ENCODE peak calls at places on chromosome 22, in five cellular contexts. S is heart left ventricle, A is lower leg skin, X is stomach, N is esophagus muscularis mucosa. J is an unnamed sample.

GRCh38 chr22:37472418-37473006 is 13.7 kb downstream of the MFNG start:
- DNase-seq in S (no peak), A (no peak), X (peak), N (no peak), J (no peak)

GRCh38 chr22:37075046-37075445 is 23.5 kb downstream of the KCTD17 start:
- DNase-seq in S (no peak), A (no peak), X (no peak), N (no peak), J (no peak)

GRCh38 chr22:17782158-17782557 is 7.9 kb upstream of the BID start:
- DNase-seq in S (no peak), A (no peak), X (no peak), N (no peak), J (no peak)

GRCh38 chr22:49585695-49586243 is 241.9 kb downstream of the BRD1 start:
- DNase-seq in S (no peak), A (no peak), X (no peak), N (no peak), J (no peak)

GRCh38 chr22:49749227-49749626 is 78.4 kb downstream of the BRD1 start:
- DNase-seq in S (no peak), A (no peak), X (no peak), N (peak), J (no peak)

GRCh38 chr22:28822930-28823481 is 22.6 kb upstream of the XBP1 start:
- DNase-seq in S (no peak), A (no peak), X (peak), N (no peak), J (no peak)

GRCh38 chr22:38202437-38203089 is 769 bp downstream of the MAFF start:
- DNase-seq in S (peak), A (peak), X (peak), N (no peak), J (peak)

GRCh38 chr22:38754247-38755154 is 1.3 kb downstream of the SUN2 start:
- DNase-seq in S (peak), A (peak), X (peak), N (peak), J (peak)

DNA sequence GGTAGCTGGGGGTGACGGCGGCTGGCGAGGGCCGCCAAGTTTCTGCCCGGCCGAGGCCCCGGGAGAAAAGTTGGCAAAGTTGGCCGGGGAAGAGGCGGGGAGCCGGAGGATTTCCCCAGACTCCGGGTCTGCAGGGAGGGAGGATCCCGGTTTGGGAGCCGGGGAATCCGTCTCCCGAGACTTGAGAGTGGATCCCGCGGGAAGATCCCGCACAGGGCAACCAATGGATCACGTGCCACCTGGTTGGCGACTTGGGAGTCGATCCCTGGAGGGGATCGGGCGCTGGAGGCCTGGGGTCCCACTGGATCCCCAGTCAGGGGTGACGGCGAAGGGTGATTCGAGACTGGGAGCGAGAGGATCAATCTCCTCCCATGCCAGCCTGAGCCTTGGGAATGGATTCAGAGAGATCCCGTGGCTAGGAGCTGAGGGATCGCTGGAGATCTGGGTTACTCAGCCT is 349 bp downstream of the KIAA1671 start:
- DNase-seq in S (peak), A (peak), X (peak), N (no peak), J (no peak)
- TF ChIP-seq POLR2A in S (no peak), A (no peak), X (no peak), N (no peak), J (no peak)

GRCh38 chr22:40334899-40335298 is 11.4 kb upstream of the ADSL start:
- DNase-seq in S (no peak), A (no peak), X (no peak), N (no peak), J (no peak)
- TF ChIP-seq POLR2A in S (no peak), A (no peak), X (no peak), N (no peak), J (no peak)

GRCh38 chr22:25447689-25448434 is 116.6 kb upstream of the GRK3 start:
- DNase-seq in S (peak), A (peak), X (peak), N (peak), J (peak)
- TF ChIP-seq POLR2A in S (no peak), A (no peak), X (no peak), N (no peak), J (no peak)

DNA sequence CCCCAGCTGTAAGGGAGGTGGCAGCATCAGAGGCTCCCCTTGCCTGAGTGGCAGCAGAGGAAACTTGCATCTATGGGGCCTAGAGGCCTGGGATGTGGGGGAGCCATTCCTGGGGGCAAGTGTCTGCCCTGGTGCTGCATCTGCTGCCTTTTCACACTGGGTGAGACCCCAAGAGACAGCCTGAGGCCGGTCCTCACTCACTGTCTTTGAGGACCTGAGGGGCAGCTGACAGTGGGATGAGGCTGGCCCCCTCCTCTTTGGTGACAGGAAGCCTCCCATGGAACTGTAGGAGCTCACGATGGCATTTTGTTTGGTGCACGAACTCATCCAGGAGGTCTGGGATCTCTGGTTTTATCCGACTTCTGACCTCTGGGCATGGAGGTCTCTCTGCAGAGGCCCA is 82.2 kb upstream of the PRODH start:
- DNase-seq in S (no peak), A (no peak), X (no peak), N (no peak), J (no peak)
- TF ChIP-seq POLR2A in S (no peak), A (no peak), X (no peak), N (no peak), J (no peak)

GRCh38 chr22:40044102-40044869 is 49.5 kb downstream of the FAM83F start:
- DNase-seq in S (peak), A (peak), X (peak), N (peak), J (peak)

GRCh38 chr22:40046126-40046525 is 51.4 kb downstream of the FAM83F start:
- DNase-seq in S (no peak), A (no peak), X (no peak), N (no peak), J (no peak)

GRCh38 chr22:40043793-40044101 is 49.0 kb downstream of the FAM83F start:
- DNase-seq in S (no peak), A (no peak), X (no peak), N (no peak), J (no peak)

GRCh38 chr22:40043086-40043485 is 48.3 kb downstream of the FAM83F start:
- DNase-seq in S (no peak), A (peak), X (no peak), N (no peak), J (peak)

DNA sequence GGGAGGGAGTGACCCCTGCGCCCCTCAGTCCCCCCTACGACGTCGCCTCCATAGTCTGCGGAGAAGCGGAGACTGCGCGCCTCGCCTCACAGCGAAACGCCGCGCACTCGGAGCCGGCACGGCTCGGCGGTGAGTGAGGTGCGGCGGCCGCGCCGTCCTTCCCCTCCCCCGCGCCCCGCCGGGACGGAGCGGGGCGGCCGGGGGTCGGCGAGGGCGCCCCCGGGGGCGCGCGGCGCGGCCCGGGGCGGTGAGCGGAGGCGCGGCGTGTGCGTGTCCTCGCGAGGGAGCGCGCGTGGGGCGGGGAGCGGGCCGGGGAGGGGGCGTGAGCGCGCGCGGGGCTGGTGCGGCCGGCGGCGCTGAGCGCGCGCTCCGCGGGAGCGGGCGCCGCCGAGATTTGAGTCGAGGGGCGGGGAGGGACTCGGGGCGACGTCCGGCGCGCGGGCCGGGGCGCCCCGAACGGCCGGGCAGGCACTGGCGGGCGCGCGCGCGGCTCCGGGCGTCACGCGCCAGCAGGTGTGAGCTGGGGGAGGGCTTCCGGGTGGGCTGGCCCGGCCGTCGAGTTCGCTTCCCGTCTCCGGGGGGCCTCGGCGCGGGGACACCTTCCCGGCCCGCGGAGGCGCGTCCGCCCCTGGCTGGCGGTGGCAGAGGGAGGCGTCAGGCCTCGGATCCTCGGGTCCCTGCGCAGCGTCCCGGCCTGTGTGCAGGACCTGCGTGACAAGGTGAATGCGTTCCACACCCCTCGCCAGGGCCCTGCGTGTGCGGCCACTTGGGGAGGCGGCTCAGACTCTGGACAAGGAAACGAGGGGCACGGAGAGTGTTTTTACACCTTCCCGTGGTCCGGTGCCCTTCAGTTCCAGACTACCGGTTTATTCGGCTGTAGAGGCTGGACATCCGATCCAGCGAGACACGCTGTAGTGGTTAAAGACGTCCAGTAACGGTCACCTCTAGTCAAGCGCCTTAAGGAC is 50.4 kb downstream of the FAM83F start:
- DNase-seq in S (peak), A (no peak), X (peak), N (no peak), J (no peak)
- TF ChIP-seq POLR2A in S (no peak), A (no peak), X (no peak), N (no peak), J (no peak)

GRCh38 chr22:45272498-45272897 is 12.3 kb upstream of the UPK3A start:
- DNase-seq in S (no peak), A (no peak), X (no peak), N (no peak), J (no peak)

GRCh38 chr22:45270095-45271020 is 14.4 kb upstream of the UPK3A start:
- DNase-seq in S (no peak), A (no peak), X (no peak), N (no peak), J (no peak)

GRCh38 chr22:45268167-45268957 is 16.4 kb upstream of the UPK3A start:
- DNase-seq in S (no peak), A (no peak), X (peak), N (no peak), J (no peak)

GRCh38 chr22:45271667-45272188 is 13.0 kb upstream of the UPK3A start:
- DNase-seq in S (peak), A (peak), X (peak), N (no peak), J (peak)

GRCh38 chr22:45268958-45269844 is 15.5 kb upstream of the UPK3A start:
- DNase-seq in S (peak), A (peak), X (peak), N (no peak), J (peak)
- TF ChIP-seq POLR2A in S (no peak), A (no peak), X (no peak), N (no peak), J (no peak)

DNA sequence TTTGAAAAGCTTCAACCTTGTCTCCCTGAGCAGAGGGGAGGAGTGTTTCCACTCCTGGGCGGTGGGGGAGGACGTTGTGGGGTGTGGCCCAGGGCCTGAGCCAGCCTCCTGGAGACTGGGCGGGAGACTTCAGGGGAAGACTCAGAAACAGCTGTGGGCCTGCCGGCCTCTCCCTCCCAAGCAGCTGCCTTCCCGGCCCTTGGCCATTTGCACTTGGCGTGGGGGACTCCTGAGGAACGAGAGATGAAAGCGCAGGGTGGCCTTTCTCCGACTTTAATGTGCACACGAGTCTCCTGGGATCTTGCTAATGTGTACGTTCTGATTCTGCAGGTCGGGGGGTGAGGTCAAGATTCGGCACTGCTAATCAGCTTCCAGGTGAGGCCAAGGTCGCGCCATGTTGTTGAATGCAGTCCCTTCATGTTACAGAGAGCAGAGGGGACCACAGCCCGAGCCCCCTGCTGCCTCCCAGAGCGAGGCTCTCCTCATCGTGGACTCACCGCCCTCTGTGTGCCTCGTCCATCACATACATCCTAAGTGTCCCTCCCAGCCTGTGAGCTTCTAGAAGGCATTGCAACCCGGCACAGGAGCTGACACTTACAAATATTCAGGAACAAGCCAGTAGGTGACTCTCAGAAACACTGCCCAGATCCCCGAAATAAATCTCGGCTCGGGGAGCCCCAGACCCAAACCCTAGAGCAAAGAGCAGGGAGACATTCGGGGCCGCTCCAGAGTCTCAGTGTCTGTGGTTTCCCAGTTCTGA is 7.7 kb downstream of the LIF start:
- DNase-seq in S (peak), A (no peak), X (no peak), N (peak), J (no peak)
- TF ChIP-seq POLR2A in S (no peak), A (no peak), X (no peak), N (no peak), J (no peak)